ENCODE peak calls at places on chromosome 10, in seven cellular contexts. S is BJ, B is IMR-90, T is lower lobe of right lung, V is ovary, P is breast epithelium, O is SK-N-SH. R is an unnamed sample.
A peak's percentile ranks its signal among the peaks of the same experiment; 100 is the strongest.

GRCh38 chr10:128377988-128378387 is 251.8 kb upstream of the MKI67 start:
- DNase-seq in S (no peak), B (no peak), T (no peak), V (no peak), P (no peak), O (no peak), R (no peak)

GRCh38 chr10:133302230-133302629 is 6.4 kb downstream of the TUBGCP2 start:
- DNase-seq in S (no peak), B (no peak), T (no peak), V (no peak), P (no peak), O (no peak), R (no peak)

GRCh38 chr10:46787321-46787615 is 124.0 kb upstream of the PTPN20 start:
- DNase-seq in S (no peak), B (peak; percentile 56), T (no peak), V (no peak), P (no peak), O (peak; percentile 21), R (no peak)

GRCh38 chr10:123148414-123149161 is 652 bp downstream of the HMX2 start:
- DNase-seq in S (no peak), B (no peak), T (no peak), V (no peak), P (no peak), O (peak; percentile 54), R (no peak)

GRCh38 chr10:131221632-131222277 is 89.8 kb downstream of the TCERG1L start:
- DNase-seq in S (no peak), B (no peak), T (peak; percentile 22), V (no peak), P (no peak), O (no peak), R (no peak)

GRCh38 chr10:21060626-21061025 is 163.5 kb upstream of the NEBL start:
- DNase-seq in S (no peak), B (no peak), T (no peak), V (no peak), P (no peak), O (no peak), R (no peak)

GRCh38 chr10:125192005-125192404 is 31.6 kb upstream of the CTBP2 start:
- DNase-seq in S (no peak), B (no peak), T (no peak), V (no peak), P (no peak), O (no peak), R (no peak)

GRCh38 chr10:7788640-7789335 is 811 bp downstream of the ATP5F1C start:
- DNase-seq in S (no peak), B (peak; percentile 26), T (no peak), V (no peak), P (no peak), O (peak; percentile 34), R (no peak)

GRCh38 chr10:29860159-29860558 is 199.2 kb downstream of the JCAD start:
- DNase-seq in S (no peak), B (peak; percentile 12), T (no peak), V (no peak), P (no peak), O (no peak), R (no peak)

GRCh38 chr10:88372051-88372450 is 211.1 kb downstream of the RNLS start:
- DNase-seq in S (no peak), B (no peak), T (no peak), V (no peak), P (no peak), O (no peak), R (no peak)

GRCh38 chr10:55858730-55859129 is 502.3 kb downstream of the ZWINT start:
- DNase-seq in S (no peak), B (no peak), T (no peak), V (no peak), P (no peak), O (no peak), R (no peak)

GRCh38 chr10:122044713-122045112 is 55.8 kb downstream of the TACC2 start:
- DNase-seq in S (no peak), B (peak; percentile 53), T (no peak), V (peak; percentile 36), P (no peak), O (no peak), R (peak; percentile 35)

GRCh38 chr10:126115861-126116260 is 219.5 kb downstream of the FANK1 start:
- DNase-seq in S (no peak), B (no peak), T (no peak), V (no peak), P (no peak), O (no peak), R (no peak)

GRCh38 chr10:110944997-110945396 is 25.6 kb downstream of the SHOC2 start:
- DNase-seq in S (no peak), B (no peak), T (no peak), V (no peak), P (no peak), O (no peak), R (no peak)

GRCh38 chr10:60384708-60385398 is 4.8 kb downstream of the ANK3 start:
- DNase-seq in S (peak; percentile 94), B (peak; percentile 98), T (no peak), V (no peak), P (peak; percentile 41), O (no peak), R (no peak)

GRCh38 chr10:124354411-124355382 is 64.0 kb downstream of the OAT start:
- DNase-seq in S (peak; percentile 45), B (peak; percentile 38), T (peak; percentile 70), V (peak; percentile 74), P (no peak), O (peak; percentile 84), R (peak; percentile 75)

GRCh38 chr10:86357676-86358075 is 8.9 kb downstream of the GRID1 start:
- DNase-seq in S (no peak), B (no peak), T (peak; percentile 20), V (no peak), P (no peak), O (no peak), R (no peak)

GRCh38 chr10:125340871-125341270 is 180.5 kb upstream of the CTBP2 start:
- DNase-seq in S (no peak), B (no peak), T (no peak), V (no peak), P (no peak), O (no peak), R (no peak)

GRCh38 chr10:71245420-71246325 is 33.3 kb downstream of the UNC5B start:
- DNase-seq in S (no peak), B (no peak), T (no peak), V (no peak), P (no peak), O (no peak), R (no peak)

GRCh38 chr10:33026422-33026821 is 68.4 kb upstream of the ITGB1 start:
- DNase-seq in S (no peak), B (no peak), T (no peak), V (no peak), P (no peak), O (no peak), R (no peak)

GRCh38 chr10:70166394-70166793 is 3.9 kb downstream of the SAR1A start:
- DNase-seq in S (no peak), B (no peak), T (no peak), V (no peak), P (no peak), O (no peak), R (no peak)

GRCh38 chr10:70164179-70164578 is 6.1 kb downstream of the SAR1A start:
- DNase-seq in S (no peak), B (no peak), T (no peak), V (no peak), P (no peak), O (no peak), R (no peak)

GRCh38 chr10:70169661-70170364 is 501 bp downstream of the SAR1A start:
- DNase-seq in S (no peak), B (no peak), T (peak; percentile 45), V (no peak), P (peak; percentile 26), O (peak; percentile 41), R (no peak)

GRCh38 chr10:70167246-70167645 is 3.1 kb downstream of the SAR1A start:
- DNase-seq in S (no peak), B (no peak), T (no peak), V (no peak), P (no peak), O (no peak), R (no peak)

DNA sequence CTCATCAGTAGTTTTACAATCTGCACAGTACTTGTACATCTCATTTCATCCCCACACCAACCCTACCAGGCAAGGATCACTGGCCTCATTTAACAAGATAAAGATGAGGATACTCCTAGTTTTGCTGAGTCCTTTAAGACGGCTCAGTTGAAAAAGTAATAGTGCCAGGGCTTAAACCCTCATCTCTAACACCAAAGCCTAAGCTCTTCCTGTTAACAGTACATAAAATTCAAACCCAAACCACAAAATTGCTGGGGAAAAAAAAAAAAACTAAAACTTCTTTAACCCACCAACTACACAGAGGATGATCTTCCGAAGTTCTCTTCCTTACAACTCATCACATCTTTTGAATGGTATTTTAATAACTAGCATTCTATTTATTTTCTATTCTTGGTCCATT is 1.3 kb downstream of the SAR1A start:
- DNase-seq in S (no peak), B (no peak), T (no peak), V (no peak), P (no peak), O (no peak), R (no peak)
- H3K4me3 ChIP-seq in S (peak overlapping the region; percentile 82), B (peak overlapping the region; percentile 99), T (peak overlapping the region; percentile 94), V (peak overlapping the region; percentile 73), P (peak overlapping the region; percentile 78), O (peak overlapping the region; percentile 86), R (peak overlapping the region; percentile 94)

DNA sequence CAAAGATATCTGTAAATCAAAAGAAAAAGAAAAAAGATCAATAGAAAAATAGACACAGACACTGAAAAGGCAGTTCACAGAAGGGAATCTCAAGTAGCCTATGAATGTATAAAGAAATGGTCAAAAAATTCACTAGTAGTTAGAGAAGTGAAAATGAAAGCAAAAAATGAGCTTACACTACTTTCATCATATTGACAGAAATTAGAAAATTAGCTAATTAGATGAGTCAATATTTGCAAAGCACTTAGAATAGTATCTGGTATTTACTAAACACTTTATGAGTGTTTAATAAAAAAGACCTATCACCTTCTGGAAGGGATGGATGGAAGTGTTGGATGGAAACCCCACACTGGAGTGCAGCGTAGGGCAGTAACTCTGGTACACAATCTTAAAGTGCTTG is 1.7 kb upstream of the CFAP58 start:
- DNase-seq in S (no peak), B (no peak), T (no peak), V (no peak), P (no peak), O (no peak), R (no peak)
- H3K4me3 ChIP-seq in S (no peak overlapping the region), B (no peak overlapping the region), T (peak overlapping the region; percentile 7), V (no peak overlapping the region), P (no peak overlapping the region), O (no peak overlapping the region), R (no peak overlapping the region)

GRCh38 chr10:5709865-5710264 is 25.2 kb downstream of the TASOR2 start:
- DNase-seq in S (no peak), B (no peak), T (no peak), V (no peak), P (no peak), O (no peak), R (no peak)

GRCh38 chr10:5710854-5711253 is 26.2 kb downstream of the TASOR2 start:
- DNase-seq in S (no peak), B (no peak), T (no peak), V (no peak), P (no peak), O (no peak), R (no peak)

GRCh38 chr10:5708356-5708755 is 23.7 kb downstream of the TASOR2 start:
- DNase-seq in S (no peak), B (no peak), T (no peak), V (no peak), P (no peak), O (no peak), R (no peak)

GRCh38 chr10:5711637-5712036 is 27.0 kb downstream of the TASOR2 start:
- DNase-seq in S (no peak), B (no peak), T (no peak), V (no peak), P (no peak), O (no peak), R (no peak)
- H3K4me3 ChIP-seq in S (no peak overlapping the region), B (no peak overlapping the region), T (peak overlapping the region; percentile 41), V (no peak overlapping the region), P (peak overlapping the region; percentile 44), O (no peak overlapping the region), R (peak overlapping the region; percentile 44)

GRCh38 chr10:96829029-96829773 is 2.9 kb upstream of the LCOR start:
- DNase-seq in S (no peak), B (no peak), T (no peak), V (no peak), P (no peak), O (no peak), R (no peak)
- H3K4me3 ChIP-seq in S (no peak overlapping the region), B (no peak overlapping the region), T (no peak overlapping the region), V (no peak overlapping the region), P (no peak overlapping the region), O (no peak overlapping the region), R (no peak overlapping the region)

R was measured in psoas muscle.